ENCODE peak calls at places on chromosomes 11 and 22, in five cellular contexts. R is heart left ventricle, Q is body of pancreas, U is uterus, E is GM12891. O is an unnamed sample.

GRCh38 chr11:17415523-17416104 is 27.2 kb upstream of the KCNJ11 start:
- DNase-seq in R (no peak), Q (no peak), U (no peak), E (no peak), O (no peak)

GRCh38 chr11:120482149-120482548 is 29.4 kb upstream of the GRIK4 start:
- DNase-seq in R (no peak), Q (no peak), U (no peak), E (no peak), O (no peak)

GRCh38 chr11:2769779-2770555 is 70.2 kb upstream of the KCNQ1OT1 start:
- DNase-seq in R (peak), Q (peak), U (no peak), E (no peak), O (no peak)

GRCh38 chr11:118734031-118734430 is 54.6 kb upstream of the TREH start:
- DNase-seq in R (no peak), Q (no peak), U (no peak), E (no peak), O (no peak)

GRCh38 chr11:3855808-3856491 is 486 bp downstream of the STIM1 start:
- DNase-seq in R (peak), Q (no peak), U (peak), E (no peak), O (no peak)

GRCh38 chr22:17368727-17369552 is at the start of gene CECR2:
- DNase-seq in R (peak), Q (peak), U (peak), E (no peak), O (no peak)

GRCh38 chr11:46901156-46901555 is 17.2 kb downstream of the LRP4 start:
- DNase-seq in R (no peak), Q (no peak), U (no peak), E (no peak), O (no peak)

GRCh38 chr11:86799680-86800075 is 664 bp upstream of the PRSS23 start:
- DNase-seq in R (peak), Q (no peak), U (peak), E (no peak), O (no peak)

GRCh38 chr11:59689015-59689414 is 20.2 kb upstream of the PATL1 start:
- DNase-seq in R (no peak), Q (no peak), U (no peak), E (no peak), O (no peak)

GRCh38 chr22:43109511-43109910 is 1.0 kb upstream of the BIK start:
- DNase-seq in R (no peak), Q (no peak), U (no peak), E (no peak), O (no peak)

DNA sequence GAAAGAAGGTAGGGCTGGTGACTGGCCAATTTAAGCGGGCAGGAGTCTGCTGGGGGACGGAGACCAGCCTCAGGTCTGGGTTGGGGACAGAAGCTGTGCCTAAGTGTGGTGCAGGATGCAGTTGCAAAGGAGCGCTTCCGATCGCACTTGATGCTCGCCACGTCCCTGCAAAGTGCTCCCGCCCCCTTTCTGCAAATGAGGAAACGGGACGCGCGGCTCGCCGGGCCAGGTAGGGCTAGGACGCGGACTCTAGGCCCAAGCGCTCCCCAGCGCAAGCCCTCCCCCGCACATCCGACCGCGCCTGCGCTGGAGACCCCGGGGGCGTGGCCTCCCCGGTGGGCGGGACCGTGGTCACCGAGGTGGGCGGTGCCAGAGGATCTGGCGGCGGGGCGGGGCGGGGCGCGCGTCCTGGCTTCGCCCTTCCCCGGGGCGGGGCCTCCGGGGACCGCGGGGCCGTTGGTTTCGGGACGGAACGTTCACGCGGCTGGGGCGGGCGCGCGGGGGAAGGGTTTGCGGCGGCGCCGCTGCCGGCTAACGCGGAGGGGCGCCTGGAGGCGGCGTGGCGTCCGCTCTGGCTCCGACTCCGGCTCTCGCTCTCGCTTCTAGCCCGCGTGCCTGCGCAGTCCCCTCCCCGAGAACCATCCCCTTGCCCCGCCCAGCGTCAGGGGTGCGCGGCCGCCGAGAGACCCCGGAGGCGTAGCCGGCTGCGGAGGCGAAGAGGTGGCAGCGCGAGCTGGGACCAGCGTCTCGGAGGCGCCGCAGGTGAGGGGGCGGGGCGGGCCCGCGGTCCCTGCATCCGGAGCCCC is at the start of gene FAM118A:
- DNase-seq in R (peak), Q (peak), U (peak), E (peak), O (peak)
- TF ChIP-seq POLR2A in R (peak), Q (peak), U (peak), E (peak), O (peak)

DNA sequence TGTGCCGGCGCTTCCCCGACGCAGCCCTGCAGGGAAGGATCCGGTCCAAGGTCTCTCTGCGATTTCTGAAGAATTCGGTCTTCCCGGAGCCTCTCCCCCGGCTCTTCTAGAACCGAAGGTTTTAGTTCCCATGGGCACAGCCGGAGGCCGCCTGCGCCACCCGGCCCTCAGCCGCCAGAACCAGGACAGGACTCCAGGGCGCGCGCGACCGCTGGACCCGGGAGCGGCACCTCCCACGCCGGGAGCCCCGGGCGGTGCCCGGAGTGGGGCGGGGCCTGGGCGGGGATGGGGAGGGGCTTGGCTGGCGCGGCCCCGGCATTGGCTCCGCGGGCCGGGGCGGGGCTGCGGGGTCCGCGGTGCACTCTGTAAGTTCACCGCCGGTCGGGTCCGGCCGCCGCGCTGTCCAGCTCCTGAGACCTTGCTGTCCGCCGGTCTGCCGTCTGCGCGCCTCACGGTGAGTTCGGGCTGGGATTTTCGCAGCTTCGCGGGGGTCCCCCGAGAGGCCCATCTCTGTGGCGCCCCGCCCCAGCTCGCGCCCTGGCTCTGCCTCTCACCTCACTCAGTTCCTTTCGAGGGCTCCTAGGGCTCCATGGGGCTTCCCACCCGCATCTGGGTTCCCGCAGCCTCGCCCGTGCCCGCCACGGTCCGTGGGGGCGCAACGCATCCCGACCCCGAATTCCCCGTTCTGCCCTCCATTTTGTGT is at the start of gene CDC42EP2:
- DNase-seq in R (peak), Q (peak), U (peak), E (peak), O (peak)
- TF ChIP-seq POLR2A in R (peak), Q (peak), U (peak), E (no peak), O (peak)

DNA sequence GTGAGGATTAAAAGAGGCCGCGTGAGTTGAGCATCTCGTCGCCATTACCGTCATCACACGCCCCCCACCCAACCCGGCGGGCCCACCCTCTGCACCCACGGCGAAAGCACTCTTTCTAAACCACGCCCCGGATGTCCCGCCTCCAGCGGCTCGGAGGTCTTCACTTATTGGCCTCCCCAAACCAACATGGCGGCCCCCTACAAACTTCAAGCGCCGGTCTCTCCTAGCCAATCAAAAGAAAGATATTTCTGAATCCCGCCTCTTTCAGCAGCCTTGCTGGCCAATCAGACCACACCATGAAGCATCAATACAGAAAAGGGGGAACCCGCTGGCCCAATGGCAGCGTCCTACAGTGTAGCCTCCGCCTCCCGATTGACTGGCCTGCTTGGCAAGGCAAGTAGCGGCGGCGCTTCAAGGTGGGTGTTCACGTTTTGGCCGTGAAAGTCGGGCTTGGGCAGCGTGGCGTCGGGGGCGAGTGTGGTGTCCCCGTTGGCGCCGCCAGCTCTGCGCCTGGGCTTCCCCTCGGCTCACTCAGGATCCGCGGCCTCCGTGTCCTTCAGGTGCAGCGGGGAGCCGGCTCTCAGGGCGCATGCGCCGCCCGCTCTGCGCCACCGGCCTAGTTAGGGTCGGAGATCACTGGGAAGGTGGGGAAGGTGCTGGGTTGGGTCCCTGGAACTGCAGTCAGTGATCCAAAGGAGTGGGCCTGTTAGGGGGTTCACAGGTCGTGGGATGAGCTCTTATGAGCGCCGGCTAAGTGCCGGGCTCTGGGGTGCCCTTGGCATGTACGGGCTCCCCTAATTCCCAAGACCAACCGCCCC is at the start of gene NDUFS8:
- DNase-seq in R (peak), Q (peak), U (peak), E (peak), O (peak)
- TF ChIP-seq POLR2A in R (peak), Q (peak), U (peak), E (peak), O (peak)

GRCh38 chr11:77815459-77815858 is 5.1 kb downstream of the RSF1 start:
- DNase-seq in R (no peak), Q (no peak), U (no peak), E (no peak), O (no peak)
- TF ChIP-seq POLR2A in R (no peak), Q (no peak), U (no peak), E (no peak), O (no peak)

GRCh38 chr22:31496007-31496734 is at the start of gene SFI1:
- DNase-seq in R (peak), Q (peak), U (peak), E (peak), O (peak)
- TF ChIP-seq POLR2A in R (peak), Q (peak), U (peak), E (peak), O (peak)